ENCODE peak calls at places on chromosomes 12 and 14, in four cellular contexts. H, A, Y and E are unnamed samples.
A peak's percentile ranks its signal among the peaks of the same experiment; 100 is the strongest.

GRCh38 chr14:103279129-103280025 is 54.7 kb upstream of the EIF5 start:
- DNase-seq in Y (peak; percentile 68), H (no peak), A (no peak), E (no peak)

GRCh38 chr12:126797525-126797924 is 1469.4 kb upstream of the TMEM132C start:
- DNase-seq in A (no peak), H (no peak), Y (no peak), E (no peak)

GRCh38 chr12:120944645-120945217 is 33.6 kb upstream of the HNF1A start:
- DNase-seq in Y (peak; percentile 71), A (peak; percentile 60), H (no peak), E (no peak)

GRCh38 chr12:34218193-34219045 is 196.1 kb downstream of the ALG10 start:
- DNase-seq in Y (peak; percentile 77), A (peak; percentile 56), H (peak; percentile 64), E (peak; percentile 1)

GRCh38 chr12:99609455-99610181 is 37.9 kb upstream of the GARIN6 start:
- DNase-seq in Y (no peak), H (no peak), A (no peak), E (no peak)

GRCh38 chr14:35046751-35047536 is 872 bp downstream of the FAM177A1 start:
- DNase-seq in A (no peak), Y (no peak), H (peak; percentile 38), E (no peak)

GRCh38 chr12:21941522-21942376 is 523 bp upstream of the ABCC9 start:
- DNase-seq in A (no peak), Y (peak; percentile 33), H (no peak), E (no peak)

GRCh38 chr14:83541147-83541546 is 1988.8 kb upstream of the FLRT2 start:
- DNase-seq in A (no peak), Y (no peak), H (no peak), E (no peak)

GRCh38 chr12:116276433-116277216 is 868 bp downstream of the MED13L start:
- DNase-seq in A (peak; percentile 48), Y (peak; percentile 81), H (peak; percentile 71), E (no peak)

GRCh38 chr14:68042002-68042401 is 222.4 kb downstream of the RAD51B start:
- DNase-seq in H (no peak), A (no peak), Y (no peak), E (no peak)

GRCh38 chr12:110794623-110795280 is 52.0 kb upstream of the CCDC63 start:
- DNase-seq in Y (peak; percentile 39), H (no peak), A (no peak), E (no peak)

GRCh38 chr12:132614861-132615578 is 3.6 kb upstream of the P2RX2 start:
- DNase-seq in H (peak; percentile 76), A (peak; percentile 77), Y (peak; percentile 88), E (peak; percentile 26)

GRCh38 chr12:89346741-89347324 is 5.5 kb downstream of the DUSP6 start:
- DNase-seq in Y (no peak), A (no peak), H (peak; percentile 42), E (no peak)

GRCh38 chr14:88163731-88164255 is 158.9 kb downstream of the GPR65 start:
- DNase-seq in Y (no peak), H (no peak), A (no peak), E (no peak)

GRCh38 chr12:47838286-47838931 is 18.7 kb upstream of the HDAC7 start:
- DNase-seq in H (peak; percentile 26), Y (peak; percentile 82), A (peak; percentile 74), E (no peak)

GRCh38 chr12:29072631-29073030 is 76.4 kb upstream of the FAR2 start:
- DNase-seq in Y (no peak), A (no peak), H (no peak), E (no peak)

GRCh38 chr14:99241314-99242035 is 30.5 kb downstream of the BCL11B start:
- DNase-seq in Y (no peak), A (no peak), H (no peak), E (no peak)

GRCh38 chr14:35878272-35879140 is 52.4 kb downstream of the BRMS1L start:
- DNase-seq in Y (no peak), A (no peak), H (no peak), E (no peak)

GRCh38 chr12:59742831-59743230 is 147.0 kb downstream of the SLC16A7 start:
- DNase-seq in Y (no peak), H (no peak), A (no peak), E (no peak)

GRCh38 chr14:65035049-65035448 is 48.4 kb downstream of the FNTB start:
- DNase-seq in Y (peak; percentile 22), A (no peak), H (no peak), E (no peak)

GRCh38 chr14:78254911-78255431 is 84.8 kb downstream of the NRXN3 start:
- DNase-seq in H (no peak), A (no peak), Y (no peak), E (no peak)

GRCh38 chr12:123533672-123534643 is at the start of gene RILPL1:
- DNase-seq in H (peak; percentile 58), Y (peak; percentile 94), A (peak; percentile 94), E (no peak)

GRCh38 chr12:109150124-109150640 is 33.8 kb downstream of the ACACB start:
- DNase-seq in A (no peak), H (no peak), Y (no peak), E (no peak)

GRCh38 chr14:96582995-96583394 is 80.8 kb downstream of the PAPOLA start:
- DNase-seq in A (no peak), Y (peak; percentile 14), H (no peak), E (no peak)

GRCh38 chr14:35532783-35533356 is 1.1 kb upstream of the INSM2 start:
- DNase-seq in H (no peak), Y (no peak), A (no peak), E (no peak)

GRCh38 chr14:55579724-55580400 is at the start of gene KTN1:
- DNase-seq in Y (peak; percentile 94), A (peak; percentile 79), H (peak; percentile 50), E (no peak)

GRCh38 chr12:119704065-119704747 is 36.3 kb downstream of the PRKAB1 start:
- DNase-seq in H (no peak), Y (no peak), A (no peak), E (no peak)

GRCh38 chr12:104877107-104877705 is 80.9 kb downstream of the SLC41A2 start:
- DNase-seq in Y (peak; percentile 51), H (no peak), A (no peak), E (no peak)

GRCh38 chr12:33669349-33669748 is 229.7 kb upstream of the SYT10 start:
- DNase-seq in H (no peak), A (no peak), Y (no peak), E (no peak)

GRCh38 chr12:99706736-99707473 is 59.4 kb downstream of the GARIN6 start:
- DNase-seq in A (no peak), H (no peak), Y (no peak), E (no peak)

DNA sequence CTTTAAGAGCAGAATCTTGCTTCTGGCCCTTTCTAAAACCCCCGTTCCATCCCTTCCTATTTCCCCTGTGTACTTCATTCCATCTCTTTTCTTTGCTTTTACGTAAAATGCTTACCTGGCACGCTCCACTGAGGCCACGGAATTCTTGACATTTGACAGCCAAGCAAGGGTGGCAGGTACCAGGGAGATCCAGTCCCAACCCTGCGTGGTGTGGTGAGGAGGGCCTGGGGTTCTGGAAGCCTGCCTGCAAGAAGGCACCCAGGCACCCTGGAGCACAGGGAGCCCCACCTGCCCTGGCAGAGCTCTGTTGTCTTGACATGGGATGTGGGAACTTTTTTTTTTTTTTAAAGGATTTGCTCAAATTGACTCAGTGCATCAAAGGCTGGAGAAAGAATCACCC is 48.6 kb downstream of the ITPK1 start:
- DNase-seq in A (no peak), Y (no peak), H (no peak), E (no peak)
- TF ChIP-seq EP300 in A (no peak), Y (no peak), H (no peak), E (no peak)

GRCh38 chr12:31702047-31702446 is 26.8 kb downstream of the AMN1 start:
- DNase-seq in Y (no peak), A (no peak), H (no peak), E (no peak)
- TF ChIP-seq MXI1 in Y (no peak), A (no peak), H (no peak), E (no peak)

DNA sequence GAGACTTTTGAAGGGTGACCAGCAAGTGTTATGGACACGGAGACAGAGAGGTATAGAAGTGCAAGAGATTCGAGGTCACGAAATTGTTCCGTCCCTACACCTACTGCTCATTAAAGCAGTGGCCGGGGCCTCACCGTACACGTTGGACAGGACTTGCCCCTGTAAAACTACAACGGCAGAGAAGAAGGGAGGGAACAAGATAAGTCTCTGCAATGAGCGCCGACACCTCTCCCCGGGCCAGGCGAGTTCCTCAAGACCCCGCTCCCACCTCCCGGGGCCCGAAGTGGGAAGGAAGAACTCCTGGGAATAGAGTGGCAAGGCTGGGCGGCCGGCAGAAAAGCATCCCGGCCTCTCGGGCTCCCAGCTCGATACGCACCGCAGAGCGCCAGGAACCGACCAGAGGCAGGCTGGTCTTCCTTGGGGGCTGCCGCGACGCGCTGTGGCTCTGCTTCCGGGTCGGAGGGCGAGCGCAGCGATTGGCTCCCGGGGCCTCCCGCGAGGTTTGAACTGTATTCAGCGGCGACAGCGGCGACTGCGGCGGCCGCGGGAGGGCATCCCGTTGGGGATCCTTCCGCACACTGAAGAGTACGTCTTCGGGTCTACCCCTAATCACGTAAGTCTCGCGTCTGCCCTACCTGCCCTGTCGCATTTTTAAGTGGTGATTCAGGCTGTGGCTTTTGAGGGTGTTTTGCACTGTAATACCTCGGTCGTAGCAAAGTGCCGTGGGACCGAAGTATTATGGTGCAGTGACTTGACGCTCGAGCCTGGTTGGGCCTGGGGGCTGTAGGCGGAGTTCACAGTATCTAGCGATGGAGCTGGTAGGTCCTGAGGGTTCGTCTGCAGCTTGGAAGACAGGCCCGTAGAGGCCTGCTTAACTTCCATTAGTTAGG is at the start of the genes NUP37 and PARPBP:
- DNase-seq in H (peak; percentile 84), Y (peak; percentile 91), A (peak; percentile 91), E (peak; percentile 68)
- TF ChIP-seq EP300 in H (peak; percentile 42), Y (peak; percentile 35), A (no peak), E (peak; percentile 6)

GRCh38 chr12:117576053-117576452 is 214.6 kb upstream of the NOS1 start:
- DNase-seq in Y (no peak), H (no peak), A (no peak), E (no peak)
- TF ChIP-seq MXI1 in Y (no peak), H (no peak), A (no peak), E (no peak)

DNA sequence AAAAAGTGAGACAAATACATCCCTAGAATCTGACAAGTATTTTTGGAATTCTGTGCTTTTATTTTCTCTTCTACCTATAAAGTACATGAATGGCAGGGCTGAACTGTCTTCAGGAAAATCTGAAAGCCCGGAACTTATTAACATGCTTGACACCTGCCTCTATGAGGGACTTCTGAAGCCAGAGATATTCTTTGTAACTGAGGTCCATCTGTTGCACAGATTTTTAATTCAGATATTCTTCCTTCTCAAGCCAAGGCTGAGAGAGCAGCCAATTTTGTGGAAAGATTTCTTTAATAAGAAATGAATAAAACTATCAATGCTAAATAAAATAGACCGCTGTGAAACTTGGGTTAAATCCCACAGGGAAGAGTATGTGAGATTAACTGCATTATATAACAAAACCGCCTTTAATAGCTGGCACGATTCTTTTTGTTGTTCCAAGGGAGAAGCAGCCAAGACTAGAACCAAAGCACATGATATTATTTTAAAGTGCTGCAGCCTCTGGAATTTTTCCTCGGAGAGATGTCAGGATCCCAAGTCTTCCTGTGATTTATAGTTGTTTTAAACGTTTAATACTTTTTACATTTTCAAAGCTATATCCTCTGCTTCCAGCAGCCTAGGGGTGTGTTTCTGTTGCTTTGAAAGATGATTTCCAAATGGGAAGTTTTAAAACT is 148.9 kb downstream of the CRADD start:
- DNase-seq in H (no peak), A (no peak), Y (no peak), E (no peak)
- TF ChIP-seq EP300 in H (no peak), A (no peak), Y (no peak), E (no peak)

GRCh38 chr12:103247531-103247930 is 248.2 kb downstream of the C12orf42 start:
- DNase-seq in H (no peak), A (no peak), Y (no peak), E (no peak)
- TF ChIP-seq MXI1 in H (no peak), A (no peak), Y (no peak), E (no peak)